ENCODE peak calls at places on chromosomes 12 and 14, in five cellular contexts. One of them, this sample, is unnamed.

GRCh38 chr14:61503167-61503801 is 181.9 kb downstream of the PRKCH start:
- DNase-seq in NCI-H146: no peak
- DNase-seq in COLO829: peak
- DNase-seq in neural crest cell: no peak
- DNase-seq in adipocyte: no peak
- DNase-seq in this sample: no peak

GRCh38 chr12:132374821-132375445 is 45.5 kb upstream of the GALNT9 start:
- DNase-seq in NCI-H146: no peak
- DNase-seq in COLO829: no peak
- DNase-seq in neural crest cell: no peak
- DNase-seq in adipocyte: no peak
- DNase-seq in this sample: peak

GRCh38 chr12:109797905-109798669 is 35.1 kb downstream of the TRPV4 start:
- DNase-seq in neural crest cell: no peak
- DNase-seq in adipocyte: no peak
- DNase-seq in NCI-H146: no peak
- DNase-seq in COLO829: no peak
- DNase-seq in this sample: no peak

GRCh38 chr12:116346751-116347150 is 69.3 kb upstream of the MED13L start:
- DNase-seq in COLO829: peak
- DNase-seq in NCI-H146: no peak
- DNase-seq in neural crest cell: no peak
- DNase-seq in adipocyte: peak
- DNase-seq in this sample: no peak

GRCh38 chr14:53108292-53108937 is 44.7 kb downstream of the DDHD1 start:
- DNase-seq in neural crest cell: no peak
- DNase-seq in COLO829: no peak
- DNase-seq in adipocyte: no peak
- DNase-seq in NCI-H146: no peak
- DNase-seq in this sample: no peak

GRCh38 chr12:102993537-102993936 is 36.1 kb downstream of the ASCL1 start:
- DNase-seq in adipocyte: no peak
- DNase-seq in neural crest cell: no peak
- DNase-seq in NCI-H146: no peak
- DNase-seq in COLO829: no peak
- DNase-seq in this sample: no peak

GRCh38 chr14:24674204-24674970 is 40.4 kb upstream of the GZMB start:
- DNase-seq in adipocyte: no peak
- DNase-seq in COLO829: no peak
- DNase-seq in neural crest cell: no peak
- DNase-seq in NCI-H146: no peak
- DNase-seq in this sample: no peak

GRCh38 chr12:65881348-65881961 is 57.2 kb downstream of the HMGA2 start:
- DNase-seq in COLO829: no peak
- DNase-seq in NCI-H146: no peak
- DNase-seq in adipocyte: peak
- DNase-seq in neural crest cell: no peak
- DNase-seq in this sample: peak

GRCh38 chr12:15581006-15581405 is 208.2 kb downstream of the EPS8 start:
- DNase-seq in NCI-H146: no peak
- DNase-seq in COLO829: no peak
- DNase-seq in adipocyte: peak
- DNase-seq in neural crest cell: no peak
- DNase-seq in this sample: no peak

GRCh38 chr14:64303471-64303917 is 9.3 kb upstream of the ESR2 start:
- DNase-seq in adipocyte: peak
- DNase-seq in COLO829: peak
- DNase-seq in NCI-H146: peak
- DNase-seq in neural crest cell: no peak
- DNase-seq in this sample: no peak

GRCh38 chr14:52551696-52552062 is 626 bp downstream of the TXNDC16 start:
- DNase-seq in COLO829: no peak
- DNase-seq in NCI-H146: peak
- DNase-seq in neural crest cell: no peak
- DNase-seq in adipocyte: peak
- DNase-seq in this sample: no peak

GRCh38 chr12:93060666-93061413 is 131.7 kb upstream of the EEA1 start:
- DNase-seq in COLO829: no peak
- DNase-seq in NCI-H146: no peak
- DNase-seq in adipocyte: peak
- DNase-seq in neural crest cell: no peak
- DNase-seq in this sample: no peak

GRCh38 chr14:95770777-95771176 is 56.9 kb upstream of the TCL1A start:
- DNase-seq in NCI-H146: peak
- DNase-seq in adipocyte: no peak
- DNase-seq in neural crest cell: no peak
- DNase-seq in COLO829: no peak
- DNase-seq in this sample: no peak

GRCh38 chr12:67572492-67572891 is 76.1 kb upstream of the DYRK2 start:
- DNase-seq in neural crest cell: no peak
- DNase-seq in adipocyte: no peak
- DNase-seq in COLO829: no peak
- DNase-seq in NCI-H146: peak
- DNase-seq in this sample: no peak

GRCh38 chr14:52094871-52095270 is 26.0 kb upstream of the NID2 start:
- DNase-seq in COLO829: no peak
- DNase-seq in neural crest cell: no peak
- DNase-seq in NCI-H146: no peak
- DNase-seq in adipocyte: peak
- DNase-seq in this sample: no peak

GRCh38 chr12:46402451-46402850 is 29.9 kb upstream of the SLC38A2 start:
- DNase-seq in adipocyte: peak
- DNase-seq in neural crest cell: no peak
- DNase-seq in COLO829: peak
- DNase-seq in NCI-H146: no peak
- DNase-seq in this sample: no peak

GRCh38 chr12:121598672-121599287 is 18.0 kb upstream of the KDM2B start:
- DNase-seq in COLO829: no peak
- DNase-seq in adipocyte: no peak
- DNase-seq in NCI-H146: peak
- DNase-seq in neural crest cell: no peak
- DNase-seq in this sample: no peak

GRCh38 chr14:53367631-53368030 is 214.5 kb upstream of the DDHD1 start:
- DNase-seq in adipocyte: peak
- DNase-seq in NCI-H146: no peak
- DNase-seq in COLO829: no peak
- DNase-seq in neural crest cell: no peak
- DNase-seq in this sample: no peak

GRCh38 chr14:99408286-99408970 is 72.2 kb downstream of the SETD3 start:
- DNase-seq in COLO829: no peak
- DNase-seq in neural crest cell: no peak
- DNase-seq in NCI-H146: no peak
- DNase-seq in adipocyte: no peak
- DNase-seq in this sample: no peak

GRCh38 chr14:91361236-91361811 is 56.3 kb downstream of the CCDC88C start:
- DNase-seq in adipocyte: peak
- DNase-seq in COLO829: no peak
- DNase-seq in neural crest cell: no peak
- DNase-seq in NCI-H146: peak
- DNase-seq in this sample: no peak

GRCh38 chr14:36667679-36668078 is 6.0 kb downstream of the PAX9 start:
- DNase-seq in adipocyte: no peak
- DNase-seq in NCI-H146: no peak
- DNase-seq in COLO829: no peak
- DNase-seq in neural crest cell: no peak
- DNase-seq in this sample: no peak

GRCh38 chr12:39037115-39037514 is 131.7 kb upstream of the CPNE8 start:
- DNase-seq in NCI-H146: no peak
- DNase-seq in neural crest cell: no peak
- DNase-seq in COLO829: no peak
- DNase-seq in adipocyte: no peak
- DNase-seq in this sample: no peak

GRCh38 chr12:52182898-52183543 is 8.8 kb downstream of the KRT80 start:
- DNase-seq in NCI-H146: peak
- DNase-seq in neural crest cell: no peak
- DNase-seq in adipocyte: no peak
- DNase-seq in COLO829: no peak
- DNase-seq in this sample: no peak

GRCh38 chr14:104240426-104241157 is 102.2 kb downstream of the KIF26A start:
- DNase-seq in NCI-H146: no peak
- DNase-seq in neural crest cell: no peak
- DNase-seq in COLO829: no peak
- DNase-seq in adipocyte: no peak
- DNase-seq in this sample: no peak

GRCh38 chr12:45879363-45879895 is 110.9 kb downstream of the SCAF11 start:
- DNase-seq in adipocyte: no peak
- DNase-seq in NCI-H146: no peak
- DNase-seq in neural crest cell: no peak
- DNase-seq in COLO829: no peak
- DNase-seq in this sample: no peak

GRCh38 chr12:131280426-131280825 is 326.7 kb downstream of the ADGRD1 start:
- DNase-seq in COLO829: no peak
- DNase-seq in adipocyte: no peak
- DNase-seq in NCI-H146: no peak
- DNase-seq in neural crest cell: no peak
- DNase-seq in this sample: no peak

GRCh38 chr12:15939111-15939510 is 28.0 kb downstream of the DERA start:
- DNase-seq in neural crest cell: no peak
- DNase-seq in NCI-H146: no peak
- DNase-seq in COLO829: no peak
- DNase-seq in adipocyte: no peak
- DNase-seq in this sample: no peak

GRCh38 chr12:51013441-51013840 is 12.7 kb downstream of the SLC11A2 start:
- DNase-seq in neural crest cell: no peak
- DNase-seq in adipocyte: no peak
- DNase-seq in NCI-H146: no peak
- DNase-seq in COLO829: no peak
- DNase-seq in this sample: no peak

GRCh38 chr12:63445266-63445665 is 223.0 kb downstream of the DPY19L2 start:
- DNase-seq in adipocyte: no peak
- DNase-seq in NCI-H146: no peak
- DNase-seq in COLO829: no peak
- DNase-seq in neural crest cell: no peak
- DNase-seq in this sample: no peak

GRCh38 chr14:105903971-105904370 is 377.6 kb downstream of the TMEM121 start:
- DNase-seq in neural crest cell: no peak
- DNase-seq in adipocyte: no peak
- DNase-seq in COLO829: no peak
- DNase-seq in NCI-H146: no peak
- DNase-seq in this sample: no peak

GRCh38 chr14:75005357-75005756 is 2.6 kb downstream of the EIF2B2 start:
- DNase-seq in COLO829: no peak
- DNase-seq in neural crest cell: no peak
- DNase-seq in NCI-H146: no peak
- DNase-seq in adipocyte: no peak
- DNase-seq in this sample: no peak